ENCODE peak calls at places on chromosomes 16 and 17, in nine cellular contexts. L is activated T-cell treated with anti-CD3 and anti-CD28 coated beads for 4 hours; H is CD8-positive, alpha-beta memory T cell; U is dorsolateral prefrontal cortex; P is mucosa of gallbladder; X is right cardiac atrium; B is GM04503; E is caudate nucleus; O is endodermal cell. S is an unnamed sample.

GRCh38 chr16:27489421-27489820 is 60.3 kb downstream of the GTF3C1 start:
- DNase-seq in U (no peak), X (no peak), H (no peak), L (no peak), E (no peak), P (no peak), O (no peak), B (no peak), S (no peak)

GRCh38 chr17:47852113-47852949 is 1.4 kb upstream of the SP6 start:
- DNase-seq in O (no peak), H (no peak), U (no peak), L (no peak), X (no peak), B (no peak), E (no peak), P (no peak), S (no peak)

GRCh38 chr16:15055141-15056053 is 477 bp downstream of the NTAN1 start:
- DNase-seq in E (no peak), H (peak), X (no peak), O (no peak), P (no peak), L (peak), B (no peak), U (peak), S (no peak)

GRCh38 chr17:81092518-81093095 is 57.7 kb downstream of the BAIAP2 start:
- DNase-seq in B (no peak), U (no peak), P (no peak), E (no peak), H (no peak), X (no peak), L (no peak), O (no peak), S (no peak)

GRCh38 chr17:81930142-81931125 is 2.9 kb upstream of the MAFG start:
- DNase-seq in O (peak), B (no peak), E (no peak), X (peak), P (no peak), U (no peak), H (no peak), L (no peak), S (no peak)

GRCh38 chr16:76906552-76906951 is 284.4 kb upstream of the MON1B start:
- DNase-seq in L (no peak), B (no peak), E (no peak), X (no peak), H (no peak), P (no peak), U (no peak), O (no peak), S (no peak)

GRCh38 chr16:72561-73537 is at the start of gene RHBDF1:
- DNase-seq in U (no peak), O (peak), B (no peak), X (peak), L (no peak), P (peak), E (no peak), H (no peak), S (peak)

GRCh38 chr17:40547079-40547784 is 18.0 kb downstream of the CCR7 start:
- DNase-seq in B (no peak), L (no peak), X (peak), E (no peak), H (peak), U (no peak), P (no peak), O (peak), S (no peak)

GRCh38 chr17:21286066-21286770 is 1.7 kb downstream of the MAP2K3 start:
- DNase-seq in O (no peak), P (peak), H (no peak), E (no peak), X (peak), B (peak), U (no peak), L (no peak), S (peak)

GRCh38 chr16:78925071-78925714 is 675.3 kb downstream of the MAF start:
- DNase-seq in L (peak), U (no peak), E (no peak), X (no peak), O (peak), P (peak), H (peak), B (no peak), S (no peak)

GRCh38 chr16:88999457-89000206 is 22.6 kb upstream of the CBFA2T3 start:
- DNase-seq in P (no peak), U (no peak), B (no peak), O (peak), X (no peak), L (no peak), E (no peak), H (no peak), S (no peak)

GRCh38 chr16:68802190-68802589 is 41.1 kb upstream of the TANGO6 start:
- DNase-seq in H (no peak), U (no peak), O (no peak), X (no peak), E (no peak), P (no peak), B (no peak), L (no peak), S (no peak)

GRCh38 chr17:18190629-18191028 is 7.0 kb downstream of the ALKBH5 start:
- DNase-seq in O (no peak), H (no peak), P (no peak), U (no peak), L (no peak), X (no peak), B (no peak), E (no peak), S (no peak)

GRCh38 chr16:65781363-65781762 is 585.1 kb upstream of the CDH5 start:
- DNase-seq in O (no peak), H (no peak), B (no peak), X (no peak), P (peak), L (no peak), E (no peak), U (no peak), S (no peak)

GRCh38 chr16:27401768-27402568 is at the start of gene IL21R:
- DNase-seq in E (no peak), U (no peak), X (peak), H (peak), L (peak), O (peak), B (no peak), P (peak), S (no peak)

GRCh38 chr17:50102164-50102991 is 7.2 kb downstream of the PDK2 start:
- DNase-seq in E (peak), U (peak), O (no peak), X (peak), L (no peak), H (no peak), P (peak), B (no peak), S (peak)

GRCh38 chr17:76199466-76199865 is 40.8 kb downstream of the RNF157 start:
- DNase-seq in P (no peak), X (no peak), L (peak), U (no peak), H (peak), E (no peak), O (no peak), B (no peak), S (no peak)

GRCh38 chr16:66489385-66489784 is 60.5 kb downstream of the TK2 start:
- DNase-seq in L (no peak), U (no peak), P (no peak), B (no peak), H (no peak), E (no peak), O (no peak), X (no peak), S (no peak)

GRCh38 chr17:7129311-7129710 is 14.7 kb upstream of the ASGR2 start:
- DNase-seq in U (no peak), E (no peak), L (no peak), O (no peak), B (no peak), H (no peak), P (no peak), X (no peak), S (no peak)

GRCh38 chr16:85912271-85912974 is 13.5 kb downstream of the IRF8 start:
- DNase-seq in E (no peak), O (no peak), U (no peak), X (no peak), L (no peak), P (peak), H (no peak), B (no peak), S (no peak)